ENCODE peak calls at places on chromosomes 7 and 10, in four cellular contexts. B is A549, H is GM12878, M is HepG2. I is an unnamed sample.

GRCh38 chr10:49448924-49449323 is 53.0 kb upstream of the DRGX start:
- DNase-seq in B (no peak), H (no peak), M (no peak), I (no peak)

GRCh38 chr10:100883322-100883821 is 29.4 kb upstream of the SLF2 start:
- DNase-seq in B (no peak), H (no peak), M (no peak), I (no peak)

GRCh38 chr7:95546647-95547046 is 49.7 kb downstream of the PDK4 start:
- DNase-seq in B (no peak), H (no peak), M (no peak), I (no peak)

GRCh38 chr10:128000660-128001059 is 93.8 kb downstream of the PTPRE start:
- DNase-seq in B (no peak), H (no peak), M (no peak), I (no peak)

GRCh38 chr10:62259456-62259855 is 9.2 kb downstream of the RTKN2 start:
- DNase-seq in B (no peak), H (no peak), M (no peak), I (no peak)

GRCh38 chr7:5598261-5598761 is 174.7 kb upstream of the TNRC18 start:
- DNase-seq in B (no peak), H (no peak), M (no peak), I (peak)

GRCh38 chr7:155467846-155468821 is 10.2 kb downstream of the EN2 start:
- DNase-seq in B (no peak), H (no peak), M (no peak), I (no peak)

GRCh38 chr7:24821045-24821853 is 64.0 kb upstream of the GSDME start:
- DNase-seq in B (peak), H (peak), M (peak), I (peak)

GRCh38 chr10:35386594-35387174 is 50.4 kb downstream of the CCNY start:
- DNase-seq in B (no peak), H (no peak), M (peak), I (no peak)

GRCh38 chr7:96114190-96114589 is 207.7 kb downstream of the SLC25A13 start:
- DNase-seq in B (no peak), H (no peak), M (no peak), I (peak)

GRCh38 chr7:82578430-82578829 is 134.9 kb upstream of the CACNA2D1 start:
- DNase-seq in B (no peak), H (no peak), M (no peak), I (no peak)

GRCh38 chr7:122123746-122124145 is 20.3 kb downstream of the AASS start:
- DNase-seq in B (no peak), H (no peak), M (no peak), I (no peak)

GRCh38 chr10:118966131-118967125 is 63.1 kb upstream of the NANOS1 start:
- DNase-seq in B (no peak), H (no peak), M (no peak), I (no peak)

GRCh38 chr7:101869026-101869900 is 51.8 kb downstream of the CUX1 start:
- DNase-seq in B (no peak), H (no peak), M (no peak), I (peak)

GRCh38 chr10:31606841-31607240 is 287.8 kb downstream of the ZEB1 start:
- DNase-seq in B (no peak), H (no peak), M (no peak), I (no peak)

GRCh38 chr7:9709211-9709610 is 1264.5 kb upstream of the PHF14 start:
- DNase-seq in B (no peak), H (no peak), M (no peak), I (no peak)

GRCh38 chr7:1368682-1369571 is 90.3 kb downstream of the MICALL2 start:
- DNase-seq in B (peak), H (no peak), M (peak), I (peak)

GRCh38 chr7:40536406-40536805 is 401.6 kb downstream of the SUGCT start:
- DNase-seq in B (no peak), H (no peak), M (no peak), I (no peak)

GRCh38 chr10:103416436-103417147 is 20.2 kb downstream of the PDCD11 start:
- DNase-seq in B (peak), H (peak), M (peak), I (peak)

GRCh38 chr10:45602082-45602730 is 70.4 kb downstream of the ZFAND4 start:
- DNase-seq in B (no peak), H (no peak), M (no peak), I (no peak)

GRCh38 chr10:62046522-62047239 is 145.2 kb downstream of the ARID5B start:
- DNase-seq in B (no peak), H (peak), M (peak), I (no peak)

GRCh38 chr7:1192171-1192676 is 32.2 kb upstream of the ZFAND2A start:
- DNase-seq in B (no peak), H (no peak), M (no peak), I (no peak)

GRCh38 chr10:115321360-115321759 is 228.2 kb downstream of the ATRNL1 start:
- DNase-seq in B (no peak), H (peak), M (no peak), I (no peak)

GRCh38 chr10:70479161-70479531 is 579 bp downstream of the PALD1 start:
- DNase-seq in B (peak), H (no peak), M (no peak), I (no peak)

GRCh38 chr7:77903597-77903996 is 105.0 kb downstream of the PHTF2 start:
- DNase-seq in B (peak), H (no peak), M (peak), I (no peak)

GRCh38 chr7:112205348-112206237 is 606 bp downstream of the DOCK4 start:
- DNase-seq in B (peak), H (no peak), M (peak), I (peak)

GRCh38 chr10:110416776-110417732 is 80.7 kb upstream of the DUSP5 start:
- DNase-seq in B (peak), H (no peak), M (no peak), I (no peak)

GRCh38 chr10:14225374-14225773 is 105.3 kb downstream of the FRMD4A start:
- DNase-seq in B (no peak), H (no peak), M (no peak), I (no peak)

GRCh38 chr7:100626530-100627237 is 14.3 kb downstream of the MOSPD3 start:
- DNase-seq in B (peak), H (peak), M (no peak), I (peak)

DNA sequence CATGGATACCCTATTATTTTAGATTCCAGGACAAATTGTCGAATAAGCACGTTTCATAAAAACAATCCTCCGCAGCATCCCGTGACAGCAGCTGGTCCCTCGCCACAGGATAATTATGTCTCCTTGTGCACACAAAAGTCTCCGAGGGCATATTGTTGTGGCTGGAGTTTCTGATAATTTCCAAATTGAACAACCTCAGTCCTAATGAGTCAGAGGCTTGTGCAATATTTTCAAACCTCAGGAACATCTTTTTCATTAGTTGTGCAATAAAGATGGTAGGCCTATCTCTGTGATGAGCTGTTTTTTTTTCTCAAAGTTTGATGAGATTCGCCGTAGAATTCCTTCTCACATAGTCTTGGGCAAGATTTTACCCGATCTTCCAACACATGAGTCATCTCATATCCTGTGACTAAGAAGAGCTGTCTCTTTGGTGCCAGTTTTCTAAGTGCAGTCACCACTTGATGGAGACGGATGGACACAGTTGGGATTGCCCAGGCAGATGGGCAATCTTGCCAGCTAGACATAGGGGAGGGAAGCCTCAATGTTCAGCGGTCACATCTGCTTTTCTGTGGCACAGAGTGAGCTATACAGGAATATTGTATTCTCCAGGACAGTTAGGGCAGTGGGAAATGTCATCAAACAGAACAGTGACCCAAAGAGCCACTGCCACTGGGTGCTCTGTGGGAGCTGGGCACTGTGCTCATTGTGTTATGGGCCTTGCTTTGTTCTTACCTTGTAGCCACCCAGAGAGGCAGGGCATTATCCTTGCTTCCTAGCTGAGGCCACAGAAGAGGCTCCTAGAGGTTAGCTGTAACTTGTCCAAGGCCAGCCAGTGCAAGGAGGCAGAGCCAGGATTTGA is 7.8 kb downstream of the HTRA1 start:
- DNase-seq in B (peak), H (no peak), M (peak), I (no peak)
- TF ChIP-seq POLR2AphosphoS2 in B (no peak), H (no peak), M (no peak), I (no peak)

GRCh38 chr7:106823631-106824030 is 41.5 kb upstream of the PIK3CG start:
- DNase-seq in B (no peak), H (no peak), M (peak), I (no peak)

GRCh38 chr7:106820321-106821217 is 44.5 kb upstream of the PIK3CG start:
- DNase-seq in B (no peak), H (no peak), M (no peak), I (no peak)

GRCh38 chr7:106829496-106829895 is 35.6 kb upstream of the PIK3CG start:
- DNase-seq in B (no peak), H (no peak), M (no peak), I (no peak)

GRCh38 chr7:106819546-106819945 is 45.5 kb upstream of the PIK3CG start:
- DNase-seq in B (no peak), H (no peak), M (no peak), I (no peak)

DNA sequence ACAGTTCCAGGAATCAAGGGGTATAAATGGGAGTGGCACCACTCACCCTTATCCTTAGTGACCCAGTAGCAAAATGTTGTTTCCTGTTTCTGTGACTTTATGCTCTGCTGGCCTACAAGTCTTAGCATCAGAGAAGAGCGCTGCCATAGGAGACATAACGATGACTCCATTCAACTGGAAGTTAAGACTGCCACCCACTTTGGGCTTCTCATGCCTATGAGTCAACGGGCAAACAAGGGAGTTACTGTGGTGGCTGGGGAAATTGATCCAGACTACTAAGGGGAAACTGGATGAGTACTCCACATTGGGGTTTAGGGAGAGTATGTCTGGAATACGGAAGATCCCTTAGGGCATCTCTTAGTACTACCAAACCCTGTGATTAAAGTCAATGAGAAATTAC is 40.6 kb upstream of the PIK3CG start:
- DNase-seq in B (no peak), H (no peak), M (no peak), I (no peak)
- TF ChIP-seq CEBPB in B (no peak), H (no peak), M (no peak), I (no peak)

GRCh38 chr10:6299234-6299633 is 96.5 kb downstream of the PFKFB3 start:
- DNase-seq in B (peak), H (no peak), M (peak), I (peak)
- TF ChIP-seq POLR2AphosphoS2 in B (no peak), H (no peak), M (no peak), I (no peak)

GRCh38 chr10:96902762-96903358 is 70.8 kb downstream of the LCOR start:
- DNase-seq in B (no peak), H (no peak), M (peak), I (no peak)

GRCh38 chr10:96895662-96896424 is 63.7 kb downstream of the LCOR start:
- DNase-seq in B (no peak), H (no peak), M (no peak), I (no peak)

GRCh38 chr10:96902117-96902516 is 70.0 kb downstream of the LCOR start:
- DNase-seq in B (no peak), H (no peak), M (no peak), I (no peak)

GRCh38 chr10:96891840-96892239 is 59.7 kb downstream of the LCOR start:
- DNase-seq in B (no peak), H (no peak), M (no peak), I (no peak)

GRCh38 chr10:96896884-96897589 is 64.9 kb downstream of the LCOR start:
- DNase-seq in B (no peak), H (no peak), M (no peak), I (no peak)
- TF ChIP-seq CEBPB in B (no peak), H (no peak), M (no peak), I (no peak)

DNA sequence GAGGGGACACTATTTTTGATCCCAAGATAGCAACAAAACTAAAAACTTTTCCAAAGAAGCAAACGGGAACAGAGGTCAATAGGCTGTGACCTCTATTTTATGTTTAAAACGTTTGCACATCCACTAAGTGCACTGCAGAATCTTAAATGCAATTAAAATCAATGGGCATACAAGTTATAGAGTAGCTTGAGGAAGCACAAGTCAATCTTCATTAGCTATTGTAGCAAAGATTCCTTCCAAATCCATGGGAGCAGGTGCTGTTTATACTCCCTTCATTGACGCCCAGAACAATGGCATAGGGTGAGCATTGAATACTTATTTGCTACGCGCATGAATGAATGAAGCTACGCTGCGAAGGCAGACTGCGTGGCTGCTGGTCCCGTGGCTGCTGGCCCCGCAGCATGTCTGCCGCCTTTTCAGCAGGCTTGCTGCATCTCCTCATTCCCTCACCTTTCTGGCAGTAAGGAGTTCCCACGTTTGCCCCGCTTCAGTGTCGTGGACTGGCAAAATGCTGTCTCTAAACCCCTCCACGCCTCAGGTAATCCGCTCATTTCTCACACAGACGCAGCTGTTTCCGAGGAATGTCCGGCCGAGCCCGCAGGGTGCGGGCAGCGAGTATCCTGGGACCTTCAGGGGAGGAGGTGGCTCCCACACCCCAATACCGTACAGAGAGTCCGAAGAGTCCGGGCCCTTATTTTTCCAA is 754 bp upstream of the PHYHIPL start:
- DNase-seq in B (peak), H (no peak), M (peak), I (no peak)
- TF ChIP-seq POLR2AphosphoS2 in B (no peak), H (no peak), M (no peak), I (no peak)

GRCh38 chr10:12685261-12685861 is 316.2 kb downstream of the CCDC3 start:
- DNase-seq in B (no peak), H (no peak), M (no peak), I (no peak)
- TF ChIP-seq CEBPB in B (no peak), H (no peak), M (no peak), I (no peak)

GRCh38 chr10:8815969-8816368 is 761.5 kb downstream of the GATA3 start:
- DNase-seq in B (no peak), H (no peak), M (no peak), I (no peak)

GRCh38 chr10:8817303-8817702 is 762.8 kb downstream of the GATA3 start:
- DNase-seq in B (no peak), H (no peak), M (no peak), I (no peak)
- TF ChIP-seq POLR2AphosphoS2 in B (no peak), H (no peak), M (no peak), I (no peak)

GRCh38 chr7:72098812-72099211 is 313.3 kb downstream of the CALN1 start:
- DNase-seq in B (no peak), H (no peak), M (no peak), I (no peak)
- TF ChIP-seq CEBPB in B (no peak), H (no peak), M (no peak), I (no peak)

DNA sequence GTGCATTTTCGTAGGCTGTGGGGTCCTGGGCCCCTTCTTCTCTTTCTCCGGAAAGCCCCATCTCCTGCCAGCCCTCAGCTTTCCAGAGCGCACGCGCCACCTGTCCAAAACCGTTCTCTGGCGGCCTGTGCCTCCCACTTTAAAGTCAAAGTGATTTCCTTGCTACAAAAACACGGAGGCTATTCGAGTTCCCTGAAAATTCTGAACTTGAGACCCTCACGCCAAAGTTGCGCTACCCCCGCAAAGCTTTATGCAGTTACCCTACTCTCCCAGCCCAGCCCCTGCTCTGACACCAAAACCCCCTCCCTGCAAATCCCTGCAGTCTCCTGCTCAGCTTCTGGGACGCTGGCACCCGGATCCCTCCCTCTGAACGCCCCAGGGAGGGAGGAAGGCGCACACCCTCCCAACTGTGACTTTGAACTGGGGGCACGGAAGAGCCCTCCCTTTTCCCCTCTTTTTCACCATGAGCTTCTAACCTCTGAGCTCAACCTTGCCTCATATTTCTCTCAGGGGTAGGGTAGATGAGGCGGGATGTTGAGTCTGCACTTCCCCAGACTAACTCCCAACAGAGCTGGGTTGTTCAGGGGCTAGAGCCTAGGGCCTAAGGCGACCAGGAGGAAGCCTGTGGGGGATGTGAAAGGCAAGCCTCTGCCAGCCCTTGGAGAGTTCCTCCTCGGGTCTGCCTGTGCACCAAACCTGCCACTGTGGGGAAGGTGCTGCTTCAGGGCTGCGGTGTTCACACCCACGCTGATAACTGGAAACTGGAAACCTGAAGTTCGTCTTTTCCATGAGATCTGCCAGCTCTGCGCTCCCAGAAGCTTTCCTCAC is 2.7 kb upstream of the PAX4 start:
- DNase-seq in B (no peak), H (no peak), M (no peak), I (no peak)
- TF ChIP-seq POLR2AphosphoS2 in B (no peak), H (no peak), M (no peak), I (no peak)

GRCh38 chr7:2864204-2864985 is 20.3 kb upstream of the GNA12 start:
- DNase-seq in B (no peak), H (no peak), M (peak), I (no peak)
- TF ChIP-seq CEBPB in B (peak), H (no peak), M (peak), I (peak)